ENCODE peak calls at places on chromosome 3, in five cellular contexts. One of them, this sample, is unnamed.
A peak's percentile ranks its signal among the peaks of the same experiment; 100 is the strongest.

GRCh38 chr3:24802614-24803013 is 308.0 kb upstream of the THRB start:
- DNase-seq in activated CD8-positive, alpha-beta memory T cell treated with anti-CD3 and anti-CD28 coated beads, Interleukin-2, amount 10 ng/mL, durations not matched to agents 7 days and 5 days: no peak
- DNase-seq in central memory CD4-positive, alpha-beta T cell: no peak
- DNase-seq in Panc1: no peak
- DNase-seq in AML-193: no peak
- DNase-seq in this sample: no peak

GRCh38 chr3:167032267-167032876 is 347.7 kb downstream of the ZBBX start:
- DNase-seq in activated CD8-positive, alpha-beta memory T cell treated with anti-CD3 and anti-CD28 coated beads, Interleukin-2, amount 10 ng/mL, durations not matched to agents 7 days and 5 days: no peak
- DNase-seq in central memory CD4-positive, alpha-beta T cell: no peak
- DNase-seq in Panc1: peak; percentile 12
- DNase-seq in AML-193: peak; percentile 80
- DNase-seq in this sample: peak; percentile 29

GRCh38 chr3:43754316-43754715 is 63.6 kb downstream of the ABHD5 start:
- DNase-seq in activated CD8-positive, alpha-beta memory T cell treated with anti-CD3 and anti-CD28 coated beads, Interleukin-2, amount 10 ng/mL, durations not matched to agents 7 days and 5 days: no peak
- DNase-seq in central memory CD4-positive, alpha-beta T cell: no peak
- DNase-seq in Panc1: no peak
- DNase-seq in AML-193: no peak
- DNase-seq in this sample: no peak

GRCh38 chr3:60463655-60464054 is 787.6 kb downstream of the FHIT start:
- DNase-seq in activated CD8-positive, alpha-beta memory T cell treated with anti-CD3 and anti-CD28 coated beads, Interleukin-2, amount 10 ng/mL, durations not matched to agents 7 days and 5 days: no peak
- DNase-seq in central memory CD4-positive, alpha-beta T cell: no peak
- DNase-seq in Panc1: no peak
- DNase-seq in AML-193: no peak
- DNase-seq in this sample: no peak

GRCh38 chr3:27642796-27643195 is 79.3 kb downstream of the EOMES start:
- DNase-seq in activated CD8-positive, alpha-beta memory T cell treated with anti-CD3 and anti-CD28 coated beads, Interleukin-2, amount 10 ng/mL, durations not matched to agents 7 days and 5 days: no peak
- DNase-seq in central memory CD4-positive, alpha-beta T cell: no peak
- DNase-seq in Panc1: no peak
- DNase-seq in AML-193: no peak
- DNase-seq in this sample: no peak

GRCh38 chr3:157163554-157163953 is 3.6 kb upstream of the CCNL1 start:
- DNase-seq in activated CD8-positive, alpha-beta memory T cell treated with anti-CD3 and anti-CD28 coated beads, Interleukin-2, amount 10 ng/mL, durations not matched to agents 7 days and 5 days: no peak
- DNase-seq in central memory CD4-positive, alpha-beta T cell: no peak
- DNase-seq in Panc1: no peak
- DNase-seq in AML-193: no peak
- DNase-seq in this sample: no peak

GRCh38 chr3:123881771-123882170 is 2.4 kb downstream of the MYLK start:
- DNase-seq in activated CD8-positive, alpha-beta memory T cell treated with anti-CD3 and anti-CD28 coated beads, Interleukin-2, amount 10 ng/mL, durations not matched to agents 7 days and 5 days: no peak
- DNase-seq in central memory CD4-positive, alpha-beta T cell: no peak
- DNase-seq in Panc1: no peak
- DNase-seq in AML-193: no peak
- DNase-seq in this sample: no peak

GRCh38 chr3:138850151-138850550 is 15.4 kb upstream of the PIK3CB start:
- DNase-seq in activated CD8-positive, alpha-beta memory T cell treated with anti-CD3 and anti-CD28 coated beads, Interleukin-2, amount 10 ng/mL, durations not matched to agents 7 days and 5 days: no peak
- DNase-seq in central memory CD4-positive, alpha-beta T cell: no peak
- DNase-seq in Panc1: no peak
- DNase-seq in AML-193: no peak
- DNase-seq in this sample: no peak

GRCh38 chr3:11095932-11096265 is 58.4 kb upstream of the HRH1 start:
- DNase-seq in activated CD8-positive, alpha-beta memory T cell treated with anti-CD3 and anti-CD28 coated beads, Interleukin-2, amount 10 ng/mL, durations not matched to agents 7 days and 5 days: no peak
- DNase-seq in central memory CD4-positive, alpha-beta T cell: no peak
- DNase-seq in Panc1: no peak
- DNase-seq in AML-193: no peak
- DNase-seq in this sample: no peak

GRCh38 chr3:127822836-127823589 is 698 bp upstream of the MGLL start:
- DNase-seq in activated CD8-positive, alpha-beta memory T cell treated with anti-CD3 and anti-CD28 coated beads, Interleukin-2, amount 10 ng/mL, durations not matched to agents 7 days and 5 days: peak; percentile 44
- DNase-seq in central memory CD4-positive, alpha-beta T cell: no peak
- DNase-seq in Panc1: no peak
- DNase-seq in AML-193: peak; percentile 50
- DNase-seq in this sample: no peak

GRCh38 chr3:169295126-169295525 is 368.4 kb downstream of the MECOM start:
- DNase-seq in activated CD8-positive, alpha-beta memory T cell treated with anti-CD3 and anti-CD28 coated beads, Interleukin-2, amount 10 ng/mL, durations not matched to agents 7 days and 5 days: no peak
- DNase-seq in central memory CD4-positive, alpha-beta T cell: no peak
- DNase-seq in Panc1: no peak
- DNase-seq in AML-193: no peak
- DNase-seq in this sample: no peak

GRCh38 chr3:107065094-107065861 is 312.0 kb upstream of the CCDC54 start:
- DNase-seq in activated CD8-positive, alpha-beta memory T cell treated with anti-CD3 and anti-CD28 coated beads, Interleukin-2, amount 10 ng/mL, durations not matched to agents 7 days and 5 days: no peak
- DNase-seq in central memory CD4-positive, alpha-beta T cell: no peak
- DNase-seq in Panc1: no peak
- DNase-seq in AML-193: no peak
- DNase-seq in this sample: no peak

GRCh38 chr3:151377768-151378385 is 6.7 kb downstream of the P2RY12 start:
- DNase-seq in activated CD8-positive, alpha-beta memory T cell treated with anti-CD3 and anti-CD28 coated beads, Interleukin-2, amount 10 ng/mL, durations not matched to agents 7 days and 5 days: no peak
- DNase-seq in central memory CD4-positive, alpha-beta T cell: no peak
- DNase-seq in Panc1: no peak
- DNase-seq in AML-193: no peak
- DNase-seq in this sample: no peak

GRCh38 chr3:140376136-140376889 is 301.6 kb upstream of the TRIM42 start:
- DNase-seq in activated CD8-positive, alpha-beta memory T cell treated with anti-CD3 and anti-CD28 coated beads, Interleukin-2, amount 10 ng/mL, durations not matched to agents 7 days and 5 days: no peak
- DNase-seq in central memory CD4-positive, alpha-beta T cell: no peak
- DNase-seq in Panc1: no peak
- DNase-seq in AML-193: no peak
- DNase-seq in this sample: no peak

GRCh38 chr3:10941972-10942371 is 50.6 kb upstream of the SLC6A1 start:
- DNase-seq in activated CD8-positive, alpha-beta memory T cell treated with anti-CD3 and anti-CD28 coated beads, Interleukin-2, amount 10 ng/mL, durations not matched to agents 7 days and 5 days: no peak
- DNase-seq in central memory CD4-positive, alpha-beta T cell: no peak
- DNase-seq in Panc1: no peak
- DNase-seq in AML-193: no peak
- DNase-seq in this sample: no peak

GRCh38 chr3:160286231-160286630 is 61.0 kb downstream of the C3orf80 start:
- DNase-seq in activated CD8-positive, alpha-beta memory T cell treated with anti-CD3 and anti-CD28 coated beads, Interleukin-2, amount 10 ng/mL, durations not matched to agents 7 days and 5 days: no peak
- DNase-seq in central memory CD4-positive, alpha-beta T cell: no peak
- DNase-seq in Panc1: no peak
- DNase-seq in AML-193: no peak
- DNase-seq in this sample: no peak

GRCh38 chr3:8987673-8988655 is 24.7 kb upstream of the RAD18 start:
- DNase-seq in activated CD8-positive, alpha-beta memory T cell treated with anti-CD3 and anti-CD28 coated beads, Interleukin-2, amount 10 ng/mL, durations not matched to agents 7 days and 5 days: peak; percentile 74
- DNase-seq in central memory CD4-positive, alpha-beta T cell: peak; percentile 40
- DNase-seq in Panc1: no peak
- DNase-seq in AML-193: peak; percentile 67
- DNase-seq in this sample: no peak

GRCh38 chr3:38039101-38039898 is at the start of gene DLEC1:
- DNase-seq in activated CD8-positive, alpha-beta memory T cell treated with anti-CD3 and anti-CD28 coated beads, Interleukin-2, amount 10 ng/mL, durations not matched to agents 7 days and 5 days: peak; percentile 97
- DNase-seq in central memory CD4-positive, alpha-beta T cell: peak; percentile 91
- DNase-seq in Panc1: no peak
- DNase-seq in AML-193: peak; percentile 70
- DNase-seq in this sample: no peak

GRCh38 chr3:176147251-176147650 is 1050.0 kb downstream of the TBL1XR1 start:
- DNase-seq in activated CD8-positive, alpha-beta memory T cell treated with anti-CD3 and anti-CD28 coated beads, Interleukin-2, amount 10 ng/mL, durations not matched to agents 7 days and 5 days: no peak
- DNase-seq in central memory CD4-positive, alpha-beta T cell: no peak
- DNase-seq in Panc1: no peak
- DNase-seq in AML-193: no peak
- DNase-seq in this sample: no peak

GRCh38 chr3:143970773-143971366 is 753 bp upstream of the DIPK2A start:
- DNase-seq in activated CD8-positive, alpha-beta memory T cell treated with anti-CD3 and anti-CD28 coated beads, Interleukin-2, amount 10 ng/mL, durations not matched to agents 7 days and 5 days: peak; percentile 69
- DNase-seq in central memory CD4-positive, alpha-beta T cell: peak; percentile 36
- DNase-seq in Panc1: no peak
- DNase-seq in AML-193: peak; percentile 70
- DNase-seq in this sample: no peak

GRCh38 chr3:152069871-152070270 is 196.4 kb downstream of the SUCNR1 start:
- DNase-seq in activated CD8-positive, alpha-beta memory T cell treated with anti-CD3 and anti-CD28 coated beads, Interleukin-2, amount 10 ng/mL, durations not matched to agents 7 days and 5 days: no peak
- DNase-seq in central memory CD4-positive, alpha-beta T cell: no peak
- DNase-seq in Panc1: no peak
- DNase-seq in AML-193: no peak
- DNase-seq in this sample: no peak

GRCh38 chr3:47791193-47791855 is 9.6 kb upstream of the SMARCC1 start:
- DNase-seq in activated CD8-positive, alpha-beta memory T cell treated with anti-CD3 and anti-CD28 coated beads, Interleukin-2, amount 10 ng/mL, durations not matched to agents 7 days and 5 days: no peak
- DNase-seq in central memory CD4-positive, alpha-beta T cell: no peak
- DNase-seq in Panc1: no peak
- DNase-seq in AML-193: no peak
- DNase-seq in this sample: no peak

This sample was measured in SIG-M5.